ENCODE peak calls at places on chromosomes 3 and 15, in seven cellular contexts. One of them, this sample, is unnamed.
A peak's percentile ranks its signal among the peaks of the same experiment; 100 is the strongest.

GRCh38 chr3:40741729-40742128 is 217.0 kb downstream of the ZNF621 start:
- DNase-seq in A549: no peak
- DNase-seq in IMR-90: peak; percentile 1
- DNase-seq in uterus: peak; percentile 50
- DNase-seq in HFF-Myc: peak; percentile 9
- DNase-seq in dorsolateral prefrontal cortex: peak; percentile 76
- DNase-seq in hepatocyte: peak; percentile 77
- DNase-seq in this sample: peak; percentile 71

GRCh38 chr15:88487176-88487795 is 19.8 kb downstream of the MRPS11 start:
- DNase-seq in uterus: no peak
- DNase-seq in HFF-Myc: no peak
- DNase-seq in A549: no peak
- DNase-seq in hepatocyte: no peak
- DNase-seq in IMR-90: no peak
- DNase-seq in dorsolateral prefrontal cortex: no peak
- DNase-seq in this sample: no peak

GRCh38 chr3:126941721-126942270 is 41.1 kb upstream of the PLXNA1 start:
- DNase-seq in hepatocyte: no peak
- DNase-seq in uterus: no peak
- DNase-seq in HFF-Myc: no peak
- DNase-seq in A549: no peak
- DNase-seq in dorsolateral prefrontal cortex: no peak
- DNase-seq in IMR-90: peak; percentile 33
- DNase-seq in this sample: no peak

GRCh38 chr3:64685331-64685799 is 2.4 kb downstream of the ADAMTS9 start:
- DNase-seq in dorsolateral prefrontal cortex: no peak
- DNase-seq in uterus: peak; percentile 72
- DNase-seq in A549: no peak
- DNase-seq in HFF-Myc: no peak
- DNase-seq in IMR-90: peak; percentile 65
- DNase-seq in hepatocyte: peak; percentile 51
- DNase-seq in this sample: peak; percentile 85

GRCh38 chr3:85710490-85710889 is 751.7 kb downstream of the CADM2 start:
- DNase-seq in HFF-Myc: no peak
- DNase-seq in IMR-90: peak; percentile 29
- DNase-seq in A549: no peak
- DNase-seq in uterus: no peak
- DNase-seq in hepatocyte: no peak
- DNase-seq in dorsolateral prefrontal cortex: no peak
- DNase-seq in this sample: peak; percentile 6

GRCh38 chr15:100124936-100125626 is 216.7 kb downstream of the ADAMTS17 start:
- DNase-seq in uterus: no peak
- DNase-seq in A549: no peak
- DNase-seq in IMR-90: no peak
- DNase-seq in dorsolateral prefrontal cortex: no peak
- DNase-seq in hepatocyte: no peak
- DNase-seq in HFF-Myc: no peak
- DNase-seq in this sample: no peak

GRCh38 chr15:31400222-31400927 is 73.7 kb downstream of the KLF13 start:
- DNase-seq in HFF-Myc: no peak
- DNase-seq in hepatocyte: no peak
- DNase-seq in dorsolateral prefrontal cortex: no peak
- DNase-seq in IMR-90: no peak
- DNase-seq in uterus: no peak
- DNase-seq in A549: no peak
- DNase-seq in this sample: peak; percentile 41

GRCh38 chr3:20015525-20015924 is 3.5 kb upstream of the PP2D1 start:
- DNase-seq in IMR-90: no peak
- DNase-seq in dorsolateral prefrontal cortex: no peak
- DNase-seq in uterus: no peak
- DNase-seq in HFF-Myc: no peak
- DNase-seq in A549: no peak
- DNase-seq in hepatocyte: no peak
- DNase-seq in this sample: no peak

GRCh38 chr3:184354121-184354728 is 7.2 kb downstream of the CLCN2 start:
- DNase-seq in A549: peak; percentile 47
- DNase-seq in dorsolateral prefrontal cortex: peak; percentile 62
- DNase-seq in HFF-Myc: no peak
- DNase-seq in uterus: no peak
- DNase-seq in IMR-90: no peak
- DNase-seq in hepatocyte: peak; percentile 66
- DNase-seq in this sample: peak; percentile 44

GRCh38 chr15:50145451-50145872 is 26.4 kb upstream of the ATP8B4 start:
- DNase-seq in IMR-90: peak; percentile 88
- DNase-seq in A549: peak; percentile 65
- DNase-seq in dorsolateral prefrontal cortex: no peak
- DNase-seq in hepatocyte: peak; percentile 82
- DNase-seq in uterus: peak; percentile 31
- DNase-seq in HFF-Myc: peak; percentile 75
- DNase-seq in this sample: peak; percentile 91

GRCh38 chr3:127427666-127428065 is 139.8 kb upstream of the PRR20G start:
- DNase-seq in dorsolateral prefrontal cortex: peak; percentile 7
- DNase-seq in uterus: no peak
- DNase-seq in A549: no peak
- DNase-seq in hepatocyte: no peak
- DNase-seq in IMR-90: no peak
- DNase-seq in HFF-Myc: no peak
- DNase-seq in this sample: no peak

GRCh38 chr3:45966969-45967640 is 23.8 kb downstream of the CXCR6 start:
- DNase-seq in A549: no peak
- DNase-seq in hepatocyte: no peak
- DNase-seq in HFF-Myc: no peak
- DNase-seq in dorsolateral prefrontal cortex: peak; percentile 71
- DNase-seq in IMR-90: no peak
- DNase-seq in uterus: no peak
- DNase-seq in this sample: no peak

GRCh38 chr3:85148056-85148455 is 189.3 kb downstream of the CADM2 start:
- DNase-seq in A549: no peak
- DNase-seq in hepatocyte: no peak
- DNase-seq in HFF-Myc: no peak
- DNase-seq in uterus: no peak
- DNase-seq in IMR-90: no peak
- DNase-seq in dorsolateral prefrontal cortex: no peak
- DNase-seq in this sample: no peak

GRCh38 chr15:83206971-83207621 is 527 bp downstream of the HDGFL3 start:
- DNase-seq in IMR-90: no peak
- DNase-seq in hepatocyte: peak; percentile 72
- DNase-seq in A549: peak; percentile 58
- DNase-seq in dorsolateral prefrontal cortex: peak; percentile 17
- DNase-seq in uterus: peak; percentile 49
- DNase-seq in HFF-Myc: no peak
- DNase-seq in this sample: peak; percentile 46

GRCh38 chr3:21435871-21436270 is 315.1 kb downstream of the ZNF385D start:
- DNase-seq in HFF-Myc: peak; percentile 67
- DNase-seq in uterus: no peak
- DNase-seq in hepatocyte: no peak
- DNase-seq in dorsolateral prefrontal cortex: no peak
- DNase-seq in A549: no peak
- DNase-seq in IMR-90: peak; percentile 92
- DNase-seq in this sample: peak; percentile 99

GRCh38 chr3:67031986-67032385 is 33.9 kb downstream of the KBTBD8 start:
- DNase-seq in IMR-90: no peak
- DNase-seq in uterus: no peak
- DNase-seq in hepatocyte: no peak
- DNase-seq in A549: no peak
- DNase-seq in dorsolateral prefrontal cortex: no peak
- DNase-seq in HFF-Myc: no peak
- DNase-seq in this sample: no peak

DNA sequence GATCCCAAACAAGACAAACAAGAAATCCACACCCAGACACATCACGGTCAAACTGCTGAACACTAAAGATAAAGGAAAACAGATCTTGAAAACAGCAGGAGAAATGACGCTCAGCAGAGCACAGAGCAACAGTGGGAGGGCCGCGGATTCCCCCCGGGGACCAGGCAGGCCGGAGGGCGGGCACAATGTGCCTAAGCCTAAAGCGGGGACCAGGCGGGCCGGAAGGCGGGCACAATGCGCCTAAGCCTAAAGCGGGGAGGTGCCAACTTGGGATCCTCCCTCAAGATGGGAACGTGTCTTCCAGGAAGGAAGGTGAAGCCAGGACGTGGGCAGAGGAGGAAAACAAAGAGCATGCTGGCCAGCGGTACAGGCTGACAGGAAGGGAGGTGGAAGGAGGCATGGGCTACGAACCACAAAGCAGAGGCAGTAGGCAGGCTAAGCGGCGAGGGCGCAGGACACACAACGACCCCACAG is 31.1 kb downstream of the CYFIP1 start:
- DNase-seq in IMR-90: peak; percentile 24
- DNase-seq in hepatocyte: peak; percentile 62
- DNase-seq in A549: no peak
- DNase-seq in uterus: peak; percentile 69
- DNase-seq in HFF-Myc: peak; percentile 29
- DNase-seq in dorsolateral prefrontal cortex: no peak
- DNase-seq in this sample: peak; percentile 88
- H3K4me3 ChIP-seq in IMR-90: no peak overlapping the region
- H3K4me3 ChIP-seq in hepatocyte: no peak overlapping the region
- H3K4me3 ChIP-seq in A549: no peak overlapping the region
- H3K4me3 ChIP-seq in uterus: no peak overlapping the region
- H3K4me3 ChIP-seq in HFF-Myc: no peak overlapping the region
- H3K4me3 ChIP-seq in dorsolateral prefrontal cortex: peak overlapping the region; percentile 26
- H3K4me3 ChIP-seq in this sample: peak overlapping the region; percentile 37

DNA sequence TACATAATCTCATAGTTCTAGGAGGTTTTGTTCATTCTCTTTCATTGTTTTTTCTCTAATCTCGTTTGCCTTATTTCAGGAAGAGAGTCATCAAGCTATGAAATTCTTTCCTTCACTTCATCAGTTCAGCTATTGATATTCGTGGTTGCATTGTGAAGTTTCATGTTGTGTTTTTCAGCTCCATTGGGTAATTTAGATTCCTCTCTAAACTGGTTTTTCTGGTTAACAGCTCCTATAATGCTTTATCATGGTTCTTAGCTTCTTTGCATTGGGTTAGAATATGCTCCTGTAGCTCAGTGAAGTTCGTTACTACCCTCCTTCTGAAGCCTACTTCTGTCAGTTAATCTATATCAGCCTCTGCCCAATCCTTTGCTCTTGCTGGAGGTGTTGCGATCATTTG is 69.4 kb upstream of the CD96 start:
- DNase-seq in A549: no peak
- DNase-seq in dorsolateral prefrontal cortex: no peak
- DNase-seq in uterus: no peak
- DNase-seq in hepatocyte: no peak
- DNase-seq in HFF-Myc: no peak
- DNase-seq in IMR-90: no peak
- DNase-seq in this sample: no peak
- H3K4me3 ChIP-seq in A549: no peak overlapping the region
- H3K4me3 ChIP-seq in dorsolateral prefrontal cortex: no peak overlapping the region
- H3K4me3 ChIP-seq in uterus: no peak overlapping the region
- H3K4me3 ChIP-seq in hepatocyte: no peak overlapping the region
- H3K4me3 ChIP-seq in HFF-Myc: no peak overlapping the region
- H3K4me3 ChIP-seq in IMR-90: no peak overlapping the region
- H3K4me3 ChIP-seq in this sample: no peak overlapping the region

GRCh38 chr15:85414037-85414436 is 33.6 kb downstream of the AKAP13 start:
- DNase-seq in hepatocyte: no peak
- DNase-seq in A549: no peak
- DNase-seq in IMR-90: no peak
- DNase-seq in HFF-Myc: no peak
- DNase-seq in dorsolateral prefrontal cortex: no peak
- DNase-seq in uterus: no peak
- DNase-seq in this sample: no peak
- H3K4me3 ChIP-seq in hepatocyte: no peak overlapping the region
- H3K4me3 ChIP-seq in A549: peak overlapping the region; percentile 16
- H3K4me3 ChIP-seq in IMR-90: no peak overlapping the region
- H3K4me3 ChIP-seq in HFF-Myc: no peak overlapping the region
- H3K4me3 ChIP-seq in dorsolateral prefrontal cortex: no peak overlapping the region
- H3K4me3 ChIP-seq in uterus: no peak overlapping the region
- H3K4me3 ChIP-seq in this sample: no peak overlapping the region

GRCh38 chr3:76554717-76555116 is 485.2 kb upstream of the ROBO2 start:
- DNase-seq in dorsolateral prefrontal cortex: no peak
- DNase-seq in HFF-Myc: no peak
- DNase-seq in A549: no peak
- DNase-seq in IMR-90: peak; percentile 65
- DNase-seq in uterus: no peak
- DNase-seq in hepatocyte: no peak
- DNase-seq in this sample: no peak
- H3K4me3 ChIP-seq in dorsolateral prefrontal cortex: no peak overlapping the region
- H3K4me3 ChIP-seq in HFF-Myc: no peak overlapping the region
- H3K4me3 ChIP-seq in A549: no peak overlapping the region
- H3K4me3 ChIP-seq in IMR-90: no peak overlapping the region
- H3K4me3 ChIP-seq in uterus: no peak overlapping the region
- H3K4me3 ChIP-seq in hepatocyte: no peak overlapping the region
- H3K4me3 ChIP-seq in this sample: no peak overlapping the region

DNA sequence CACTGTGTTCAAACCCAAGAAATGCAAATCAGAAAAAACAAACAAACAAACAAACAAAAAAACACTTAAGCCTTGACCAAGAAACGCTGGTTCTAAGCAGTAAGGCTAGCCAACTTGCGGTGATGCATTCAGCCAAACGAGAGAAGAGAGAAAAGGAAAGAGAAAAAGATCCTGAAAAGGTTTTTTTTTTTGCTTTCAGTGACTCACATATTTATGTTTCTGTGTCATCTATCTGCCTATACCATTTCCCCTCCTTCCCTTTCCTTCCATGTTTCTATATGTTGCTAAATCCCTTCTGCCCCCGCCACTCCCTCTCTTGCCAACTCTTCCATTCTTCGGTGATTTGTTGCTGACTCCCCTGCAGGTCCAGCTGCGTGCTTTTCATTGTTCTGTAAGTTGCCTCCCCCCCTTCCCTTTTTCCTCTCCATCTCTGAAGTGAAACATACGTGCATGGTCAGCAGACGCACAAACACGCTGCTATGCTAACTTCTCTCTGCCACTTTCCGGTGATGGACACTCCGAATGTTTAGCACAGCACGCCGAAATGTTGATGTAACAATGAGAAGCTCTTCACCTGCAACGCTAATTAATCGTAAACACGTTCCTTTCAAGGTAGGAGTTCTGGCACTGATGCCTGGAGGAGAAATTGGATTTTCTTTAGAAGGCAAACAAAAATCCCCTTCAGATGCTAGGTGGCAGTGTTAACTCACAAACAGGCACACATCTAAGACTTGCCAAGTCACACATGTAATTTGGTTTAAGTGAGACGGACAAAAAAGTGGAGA is 154.5 kb downstream of the TUSC7 start:
- DNase-seq in A549: peak; percentile 0
- DNase-seq in dorsolateral prefrontal cortex: peak; percentile 27
- DNase-seq in hepatocyte: peak; percentile 47
- DNase-seq in HFF-Myc: peak; percentile 2
- DNase-seq in IMR-90: peak; percentile 64
- DNase-seq in uterus: no peak
- DNase-seq in this sample: peak; percentile 57
- H3K4me3 ChIP-seq in A549: peak overlapping the region; percentile 23
- H3K4me3 ChIP-seq in dorsolateral prefrontal cortex: peak overlapping the region; percentile 43
- H3K4me3 ChIP-seq in hepatocyte: peak overlapping the region; percentile 43
- H3K4me3 ChIP-seq in HFF-Myc: no peak overlapping the region
- H3K4me3 ChIP-seq in IMR-90: peak overlapping the region; percentile 82
- H3K4me3 ChIP-seq in uterus: no peak overlapping the region
- H3K4me3 ChIP-seq in this sample: peak overlapping the region; percentile 46

GRCh38 chr3:98612587-98612986 is 19.2 kb upstream of the CPOX start:
- DNase-seq in HFF-Myc: no peak
- DNase-seq in dorsolateral prefrontal cortex: no peak
- DNase-seq in uterus: no peak
- DNase-seq in hepatocyte: peak; percentile 20
- DNase-seq in A549: no peak
- DNase-seq in IMR-90: no peak
- DNase-seq in this sample: peak; percentile 16
- H3K4me3 ChIP-seq in HFF-Myc: no peak overlapping the region
- H3K4me3 ChIP-seq in dorsolateral prefrontal cortex: no peak overlapping the region
- H3K4me3 ChIP-seq in uterus: no peak overlapping the region
- H3K4me3 ChIP-seq in hepatocyte: no peak overlapping the region
- H3K4me3 ChIP-seq in A549: no peak overlapping the region
- H3K4me3 ChIP-seq in IMR-90: no peak overlapping the region
- H3K4me3 ChIP-seq in this sample: no peak overlapping the region

GRCh38 chr3:16550305-16550675 is 36.8 kb upstream of the RFTN1 start:
- DNase-seq in dorsolateral prefrontal cortex: no peak
- DNase-seq in IMR-90: no peak
- DNase-seq in HFF-Myc: no peak
- DNase-seq in uterus: no peak
- DNase-seq in hepatocyte: no peak
- DNase-seq in A549: no peak
- DNase-seq in this sample: peak; percentile 4
- H3K4me3 ChIP-seq in dorsolateral prefrontal cortex: no peak overlapping the region
- H3K4me3 ChIP-seq in IMR-90: no peak overlapping the region
- H3K4me3 ChIP-seq in HFF-Myc: no peak overlapping the region
- H3K4me3 ChIP-seq in uterus: no peak overlapping the region
- H3K4me3 ChIP-seq in hepatocyte: no peak overlapping the region
- H3K4me3 ChIP-seq in A549: no peak overlapping the region
- H3K4me3 ChIP-seq in this sample: no peak overlapping the region

This sample was measured in cardiac fibroblast.